ENCODE peak calls at places on chromosomes 11 and 22, in ten cellular contexts. Z, T, S, E, C, I, P, N, W and Y are unnamed samples.

GRCh38 chr11:119745112-119745511 is 16.1 kb upstream of the NECTIN1 start:
- DNase-seq in N (no peak), E (no peak), C (no peak), T (no peak), P (no peak), Z (no peak), W (no peak), I (no peak), S (no peak), Y (no peak)

GRCh38 chr11:69974528-69974927 is 103.6 kb upstream of the ANO1 start:
- DNase-seq in S (no peak), T (no peak), N (no peak), W (no peak), I (no peak), P (no peak), Z (no peak), C (no peak), E (no peak), Y (no peak)

GRCh38 chr11:629237-629583 is 2.2 kb upstream of the SCT start:
- DNase-seq in N (no peak), E (no peak), T (no peak), P (no peak), C (no peak), W (no peak), S (no peak), I (no peak), Z (no peak), Y (no peak)

GRCh38 chr11:126147268-126148111 is 64.0 kb downstream of the RPUSD4 start:
- DNase-seq in N (no peak), T (peak), S (no peak), P (no peak), Z (no peak), E (no peak), C (peak), W (no peak), I (no peak), Y (no peak)

GRCh38 chr11:110186456-110186855 is 93.3 kb downstream of the ZC3H12C start:
- DNase-seq in T (no peak), P (no peak), C (no peak), I (no peak), S (peak), Z (no peak), N (no peak), W (no peak), E (no peak), Y (no peak)

GRCh38 chr22:26853071-26853470 is 195.7 kb downstream of the MIAT start:
- DNase-seq in Z (no peak), W (no peak), C (no peak), E (no peak), N (no peak), S (no peak), I (no peak), T (no peak), P (no peak), Y (no peak)

GRCh38 chr11:117068303-117068860 is 29.8 kb downstream of the SIK3 start:
- DNase-seq in Z (no peak), I (no peak), S (no peak), T (no peak), P (no peak), C (no peak), E (no peak), W (no peak), N (no peak), Y (no peak)

GRCh38 chr22:16131918-16132317 is 442.1 kb downstream of the POTEH start:
- DNase-seq in N (no peak), E (no peak), T (no peak), P (no peak), S (no peak), Z (no peak), W (no peak), C (no peak), I (no peak), Y (no peak)

GRCh38 chr22:39401301-39401631 is 1.7 kb downstream of the TAB1 start:
- DNase-seq in S (no peak), Z (no peak), E (no peak), T (no peak), P (no peak), N (no peak), I (no peak), W (no peak), C (no peak), Y (no peak)

GRCh38 chr11:46417711-46418110 is 26.1 kb upstream of the CHRM4 start:
- DNase-seq in W (no peak), N (no peak), S (no peak), Z (no peak), I (no peak), C (peak), T (peak), E (no peak), P (no peak), Y (no peak)

GRCh38 chr11:120293038-120293800 is 31.9 kb upstream of the TLCD5 start:
- DNase-seq in N (no peak), Z (no peak), S (no peak), T (no peak), C (no peak), W (no peak), E (no peak), I (no peak), P (no peak), Y (no peak)

GRCh38 chr11:2367266-2368160 is 9.6 kb upstream of the CD81 start:
- DNase-seq in T (no peak), N (no peak), P (no peak), Z (no peak), S (peak), C (no peak), E (no peak), W (no peak), I (no peak), Y (no peak)

GRCh38 chr11:134656861-134657540 is 245.0 kb upstream of the B3GAT1 start:
- DNase-seq in P (no peak), W (no peak), S (no peak), T (no peak), C (no peak), E (no peak), N (no peak), I (no peak), Z (no peak), Y (no peak)

GRCh38 chr11:65853249-65853979 is 4.6 kb downstream of the CFL1 start:
- DNase-seq in N (no peak), I (no peak), T (no peak), S (no peak), C (peak), Z (no peak), E (no peak), W (peak), P (no peak), Y (no peak)

GRCh38 chr11:1297576-1298473 is 11.6 kb downstream of the TOLLIP start:
- DNase-seq in E (no peak), W (no peak), Z (no peak), I (no peak), S (peak), N (no peak), P (no peak), C (no peak), T (no peak), Y (no peak)

GRCh38 chr11:116070555-116070954 is 566.3 kb upstream of the CADM1 start:
- DNase-seq in I (no peak), C (no peak), W (no peak), E (no peak), S (no peak), P (no peak), N (no peak), T (no peak), Z (no peak), Y (no peak)

GRCh38 chr11:12724301-12725046 is 50.3 kb downstream of the TEAD1 start:
- DNase-seq in I (no peak), T (no peak), W (peak), Z (peak), E (peak), C (peak), N (no peak), S (peak), P (no peak), Y (peak)

GRCh38 chr22:45069925-45070324 is 60.1 kb upstream of the PHF21B start:
- DNase-seq in I (no peak), C (no peak), Z (no peak), N (no peak), P (no peak), S (no peak), E (no peak), W (no peak), T (no peak), Y (no peak)

GRCh38 chr11:112364962-112365481 is 104.4 kb upstream of the PLET1 start:
- DNase-seq in I (no peak), N (no peak), S (no peak), Z (peak), C (no peak), E (peak), W (peak), T (no peak), P (no peak), Y (no peak)

GRCh38 chr11:35103366-35104194 is 35.4 kb upstream of the CD44 start:
- DNase-seq in I (no peak), P (peak), N (no peak), T (no peak), W (no peak), S (no peak), Z (no peak), E (no peak), C (no peak), Y (peak)

GRCh38 chr11:2885676-2886081 is at the start of gene CDKN1C:
- DNase-seq in P (peak), Z (peak), N (peak), E (peak), C (peak), S (peak), I (peak), W (peak), T (peak), Y (peak)

GRCh38 chr11:112082729-112083128 is 3.8 kb downstream of the TIMM8B start:
- DNase-seq in I (peak), S (no peak), W (peak), T (no peak), C (no peak), Z (no peak), P (no peak), N (no peak), E (no peak), Y (no peak)

GRCh38 chr11:27416568-27417176 is 53.7 kb upstream of the CCDC34 start:
- DNase-seq in T (no peak), Z (no peak), W (no peak), S (no peak), N (no peak), C (no peak), P (no peak), E (no peak), I (no peak), Y (peak)